ENCODE peak calls at places on chromosomes 6 and 20, in six cellular contexts. One of them, this sample, is unnamed.

GRCh38 chr20:61731363-61732181 is 334.1 kb downstream of the TAF4 start:
- DNase-seq in HFFc6: peak
- DNase-seq in left ventricle myocardium inferior: no peak
- DNase-seq in cardiac fibroblast: no peak
- DNase-seq in IMR-90: peak
- DNase-seq in GM23248: peak
- DNase-seq in this sample: peak

GRCh38 chr20:62258499-62259293 is 20.4 kb downstream of the OSBPL2 start:
- DNase-seq in left ventricle myocardium inferior: no peak
- DNase-seq in GM23248: peak
- DNase-seq in HFFc6: peak
- DNase-seq in IMR-90: peak
- DNase-seq in cardiac fibroblast: peak
- DNase-seq in this sample: peak

GRCh38 chr20:43744966-43745733 is 18.3 kb upstream of the GTSF1L start:
- DNase-seq in cardiac fibroblast: no peak
- DNase-seq in left ventricle myocardium inferior: no peak
- DNase-seq in IMR-90: no peak
- DNase-seq in HFFc6: no peak
- DNase-seq in GM23248: no peak
- DNase-seq in this sample: no peak

GRCh38 chr6:12288844-12289654 is 1.1 kb upstream of the EDN1 start:
- DNase-seq in left ventricle myocardium inferior: peak
- DNase-seq in GM23248: peak
- DNase-seq in cardiac fibroblast: peak
- DNase-seq in IMR-90: peak
- DNase-seq in HFFc6: peak
- DNase-seq in this sample: peak

GRCh38 chr6:7910298-7910653 is 312 bp downstream of the TXNDC5 start:
- DNase-seq in left ventricle myocardium inferior: no peak
- DNase-seq in cardiac fibroblast: peak
- DNase-seq in GM23248: no peak
- DNase-seq in HFFc6: no peak
- DNase-seq in IMR-90: no peak
- DNase-seq in this sample: no peak

GRCh38 chr20:868279-868678 is 34.8 kb downstream of the FAM110A start:
- DNase-seq in cardiac fibroblast: no peak
- DNase-seq in HFFc6: no peak
- DNase-seq in GM23248: no peak
- DNase-seq in left ventricle myocardium inferior: no peak
- DNase-seq in IMR-90: no peak
- DNase-seq in this sample: no peak

GRCh38 chr6:25066593-25066992 is 130.8 kb upstream of the RIPOR2 start:
- DNase-seq in left ventricle myocardium inferior: no peak
- DNase-seq in HFFc6: no peak
- DNase-seq in GM23248: no peak
- DNase-seq in cardiac fibroblast: no peak
- DNase-seq in IMR-90: peak
- DNase-seq in this sample: peak

GRCh38 chr6:163438940-163439335 is 24.4 kb downstream of the QKI start:
- DNase-seq in GM23248: peak
- DNase-seq in IMR-90: no peak
- DNase-seq in cardiac fibroblast: no peak
- DNase-seq in HFFc6: no peak
- DNase-seq in left ventricle myocardium inferior: peak
- DNase-seq in this sample: no peak

GRCh38 chr6:5175635-5176034 is 85.1 kb downstream of the LYRM4 start:
- DNase-seq in HFFc6: no peak
- DNase-seq in GM23248: no peak
- DNase-seq in left ventricle myocardium inferior: no peak
- DNase-seq in IMR-90: no peak
- DNase-seq in cardiac fibroblast: no peak
- DNase-seq in this sample: no peak

GRCh38 chr20:48771542-48771941 is 56.3 kb downstream of the PREX1 start:
- DNase-seq in GM23248: peak
- DNase-seq in left ventricle myocardium inferior: no peak
- DNase-seq in cardiac fibroblast: peak
- DNase-seq in IMR-90: no peak
- DNase-seq in HFFc6: peak
- DNase-seq in this sample: no peak

GRCh38 chr6:56843476-56844349 is 111.2 kb upstream of the BEND6 start:
- DNase-seq in HFFc6: peak
- DNase-seq in GM23248: peak
- DNase-seq in IMR-90: peak
- DNase-seq in cardiac fibroblast: peak
- DNase-seq in left ventricle myocardium inferior: peak
- DNase-seq in this sample: peak

GRCh38 chr20:56418385-56418861 is 6.4 kb downstream of the CASS4 start:
- DNase-seq in GM23248: peak
- DNase-seq in HFFc6: no peak
- DNase-seq in IMR-90: no peak
- DNase-seq in cardiac fibroblast: no peak
- DNase-seq in left ventricle myocardium inferior: no peak
- DNase-seq in this sample: peak

GRCh38 chr20:58138395-58138794 is 90.1 kb downstream of the ANKRD60 start:
- DNase-seq in left ventricle myocardium inferior: no peak
- DNase-seq in cardiac fibroblast: no peak
- DNase-seq in GM23248: no peak
- DNase-seq in HFFc6: no peak
- DNase-seq in IMR-90: no peak
- DNase-seq in this sample: no peak

GRCh38 chr6:148972481-148972880 is 225.7 kb downstream of the UST start:
- DNase-seq in left ventricle myocardium inferior: no peak
- DNase-seq in HFFc6: no peak
- DNase-seq in IMR-90: no peak
- DNase-seq in cardiac fibroblast: no peak
- DNase-seq in GM23248: no peak
- DNase-seq in this sample: peak

GRCh38 chr6:110140650-110141049 is 38.8 kb downstream of the WASF1 start:
- DNase-seq in left ventricle myocardium inferior: no peak
- DNase-seq in GM23248: peak
- DNase-seq in HFFc6: peak
- DNase-seq in cardiac fibroblast: peak
- DNase-seq in IMR-90: peak
- DNase-seq in this sample: peak

GRCh38 chr6:33957391-33958207 is 153.8 kb upstream of the MLN start:
- DNase-seq in GM23248: no peak
- DNase-seq in left ventricle myocardium inferior: no peak
- DNase-seq in cardiac fibroblast: no peak
- DNase-seq in IMR-90: no peak
- DNase-seq in HFFc6: no peak
- DNase-seq in this sample: no peak

GRCh38 chr6:66183982-66184555 is 477.0 kb upstream of the EYS start:
- DNase-seq in IMR-90: peak
- DNase-seq in cardiac fibroblast: no peak
- DNase-seq in left ventricle myocardium inferior: no peak
- DNase-seq in GM23248: peak
- DNase-seq in HFFc6: peak
- DNase-seq in this sample: no peak

GRCh38 chr6:132812756-132813172 is 1.6 kb upstream of the RPS12 start:
- DNase-seq in HFFc6: no peak
- DNase-seq in cardiac fibroblast: no peak
- DNase-seq in IMR-90: peak
- DNase-seq in GM23248: no peak
- DNase-seq in left ventricle myocardium inferior: no peak
- DNase-seq in this sample: no peak

GRCh38 chr6:145260491-145260890 is 474.8 kb downstream of the EPM2A start:
- DNase-seq in GM23248: no peak
- DNase-seq in cardiac fibroblast: no peak
- DNase-seq in left ventricle myocardium inferior: no peak
- DNase-seq in IMR-90: no peak
- DNase-seq in HFFc6: no peak
- DNase-seq in this sample: no peak

GRCh38 chr20:58555078-58555765 is 40.0 kb upstream of the APCDD1L start:
- DNase-seq in left ventricle myocardium inferior: no peak
- DNase-seq in GM23248: peak
- DNase-seq in cardiac fibroblast: peak
- DNase-seq in HFFc6: peak
- DNase-seq in IMR-90: peak
- DNase-seq in this sample: peak

GRCh38 chr6:135230702-135231468 is 49.8 kb downstream of the MYB start:
- DNase-seq in HFFc6: no peak
- DNase-seq in left ventricle myocardium inferior: no peak
- DNase-seq in IMR-90: no peak
- DNase-seq in GM23248: peak
- DNase-seq in cardiac fibroblast: peak
- DNase-seq in this sample: no peak

GRCh38 chr6:42417641-42418112 is 34.0 kb downstream of the TRERF1 start:
- DNase-seq in IMR-90: no peak
- DNase-seq in left ventricle myocardium inferior: no peak
- DNase-seq in GM23248: peak
- DNase-seq in HFFc6: no peak
- DNase-seq in cardiac fibroblast: peak
- DNase-seq in this sample: no peak

GRCh38 chr6:36697481-36697903 is at the start of gene RAB44:
- DNase-seq in left ventricle myocardium inferior: no peak
- DNase-seq in HFFc6: no peak
- DNase-seq in cardiac fibroblast: no peak
- DNase-seq in IMR-90: no peak
- DNase-seq in GM23248: no peak
- DNase-seq in this sample: no peak

GRCh38 chr6:129280719-129281118 is 397.8 kb downstream of the LAMA2 start:
- DNase-seq in IMR-90: no peak
- DNase-seq in GM23248: no peak
- DNase-seq in left ventricle myocardium inferior: no peak
- DNase-seq in HFFc6: no peak
- DNase-seq in cardiac fibroblast: no peak
- DNase-seq in this sample: no peak

GRCh38 chr6:153814136-153814535 is 224.9 kb upstream of the OPRM1 start:
- DNase-seq in HFFc6: no peak
- DNase-seq in IMR-90: no peak
- DNase-seq in left ventricle myocardium inferior: no peak
- DNase-seq in GM23248: no peak
- DNase-seq in cardiac fibroblast: no peak
- DNase-seq in this sample: no peak

GRCh38 chr6:168035661-168036616 is 38.5 kb downstream of the KIF25 start:
- DNase-seq in IMR-90: peak
- DNase-seq in GM23248: peak
- DNase-seq in HFFc6: peak
- DNase-seq in cardiac fibroblast: peak
- DNase-seq in left ventricle myocardium inferior: no peak
- DNase-seq in this sample: no peak

GRCh38 chr6:99614430-99615161 is 8.0 kb downstream of the PRDM13 start:
- DNase-seq in cardiac fibroblast: no peak
- DNase-seq in HFFc6: no peak
- DNase-seq in IMR-90: no peak
- DNase-seq in left ventricle myocardium inferior: no peak
- DNase-seq in GM23248: peak
- DNase-seq in this sample: no peak

GRCh38 chr6:167338551-167339117 is 13.7 kb downstream of the TTLL2 start:
- DNase-seq in GM23248: no peak
- DNase-seq in HFFc6: no peak
- DNase-seq in left ventricle myocardium inferior: no peak
- DNase-seq in cardiac fibroblast: no peak
- DNase-seq in IMR-90: no peak
- DNase-seq in this sample: no peak

GRCh38 chr6:154478691-154479090 is 31.8 kb downstream of the CNKSR3 start:
- DNase-seq in IMR-90: no peak
- DNase-seq in HFFc6: no peak
- DNase-seq in GM23248: peak
- DNase-seq in cardiac fibroblast: no peak
- DNase-seq in left ventricle myocardium inferior: no peak
- DNase-seq in this sample: peak

This sample was measured in choroid plexus epithelial cell.